ENCODE peak calls at places on chromosomes 16 and 17, in six cellular contexts. Y is small intestine, J is GM23248, L is cardiac muscle cell, C is GM23338, M is adrenal gland. E is an unnamed sample.

GRCh38 chr17:63930951-63931575 is 1.1 kb downstream of the CD79B start:
- DNase-seq in Y (peak; percentile 47), J (no peak), L (no peak), C (peak; percentile 72), M (peak; percentile 65), E (peak; percentile 67)

GRCh38 chr16:67101683-67102082 is 8.1 kb upstream of the PHAF1 start:
- DNase-seq in Y (no peak), J (peak; percentile 91), L (no peak), C (no peak), M (no peak), E (no peak)

GRCh38 chr17:28154242-28154641 is 111.8 kb downstream of the NLK start:
- DNase-seq in Y (no peak), J (no peak), L (no peak), C (no peak), M (no peak), E (no peak)

GRCh38 chr17:62704381-62704971 is 77.0 kb downstream of the MRC2 start:
- DNase-seq in Y (no peak), J (peak; percentile 53), L (peak; percentile 44), C (peak; percentile 74), M (no peak), E (peak; percentile 88)

GRCh38 chr17:10171581-10171981 is 26.8 kb downstream of the GAS7 start:
- DNase-seq in Y (no peak), J (peak; percentile 38), L (peak; percentile 26), C (no peak), M (no peak), E (no peak)

GRCh38 chr17:79612468-79613194 is 1.8 kb upstream of the RBFOX3 start:
- DNase-seq in Y (peak; percentile 49), J (peak; percentile 58), L (peak; percentile 77), C (peak; percentile 94), M (peak; percentile 38), E (no peak)

GRCh38 chr17:61468263-61468907 is 16.2 kb downstream of the TBX4 start:
- DNase-seq in Y (peak; percentile 27), J (no peak), L (no peak), C (no peak), M (no peak), E (no peak)

GRCh38 chr17:74305865-74306654 is 20.0 kb upstream of the KIF19 start:
- DNase-seq in Y (peak; percentile 13), J (peak; percentile 28), L (no peak), C (peak; percentile 60), M (no peak), E (no peak)

GRCh38 chr17:6556121-6557039 is at the start of gene PITPNM3:
- DNase-seq in Y (peak; percentile 16), J (peak; percentile 58), L (peak; percentile 57), C (peak; percentile 66), M (no peak), E (no peak)

GRCh38 chr16:85724936-85725335 is 26.0 kb downstream of the C16orf74 start:
- DNase-seq in Y (no peak), J (no peak), L (no peak), C (no peak), M (no peak), E (peak; percentile 29)
- H3K36me3 ChIP-seq in Y (no peaks in the 10 kb centered on the region), J (no peaks in the 10 kb centered on the region), L (no peaks in the 10 kb centered on the region), C (no peaks in the 10 kb centered on the region), M (no peaks in the 10 kb centered on the region), E (peaks cover 84% of the 10 kb centered on the region)

GRCh38 chr17:34996422-34997029 is 16.2 kb downstream of the LIG3 start:
- DNase-seq in Y (no peak), J (no peak), L (no peak), C (no peak), M (no peak), E (no peak)
- H3K36me3 ChIP-seq in Y (peaks cover 27% of the 10 kb centered on the region), J (peaks cover 3% of the 10 kb centered on the region), L (peaks cover 72% of the 10 kb centered on the region), C (peaks cover 76% of the 10 kb centered on the region), M (peaks cover 63% of the 10 kb centered on the region), E (peaks cover 85% of the 10 kb centered on the region)

GRCh38 chr16:86547286-86547685 is 7.7 kb downstream of the MTHFSD start:
- DNase-seq in Y (no peak), J (no peak), L (no peak), C (no peak), M (no peak), E (no peak)
- H3K36me3 ChIP-seq in Y (peaks cover 9% of the 10 kb centered on the region), J (no peaks in the 10 kb centered on the region), L (peaks cover 5% of the 10 kb centered on the region), C (peaks cover 4% of the 10 kb centered on the region), M (peaks cover 28% of the 10 kb centered on the region), E (peaks cover 72% of the 10 kb centered on the region)

GRCh38 chr17:80883831-80884735 is 107.6 kb upstream of the CHMP6 start:
- DNase-seq in Y (no peak), J (no peak), L (no peak), C (no peak), M (no peak), E (peak; percentile 67)

GRCh38 chr17:80882323-80882722 is 109.3 kb upstream of the CHMP6 start:
- DNase-seq in Y (no peak), J (no peak), L (no peak), C (no peak), M (no peak), E (peak; percentile 29)

GRCh38 chr17:80884811-80885210 is 106.8 kb upstream of the CHMP6 start:
- DNase-seq in Y (no peak), J (no peak), L (no peak), C (no peak), M (no peak), E (peak; percentile 66)

GRCh38 chr17:80881321-80881720 is 110.3 kb upstream of the CHMP6 start:
- DNase-seq in Y (no peak), J (no peak), L (no peak), C (no peak), M (no peak), E (peak; percentile 21)

DNA sequence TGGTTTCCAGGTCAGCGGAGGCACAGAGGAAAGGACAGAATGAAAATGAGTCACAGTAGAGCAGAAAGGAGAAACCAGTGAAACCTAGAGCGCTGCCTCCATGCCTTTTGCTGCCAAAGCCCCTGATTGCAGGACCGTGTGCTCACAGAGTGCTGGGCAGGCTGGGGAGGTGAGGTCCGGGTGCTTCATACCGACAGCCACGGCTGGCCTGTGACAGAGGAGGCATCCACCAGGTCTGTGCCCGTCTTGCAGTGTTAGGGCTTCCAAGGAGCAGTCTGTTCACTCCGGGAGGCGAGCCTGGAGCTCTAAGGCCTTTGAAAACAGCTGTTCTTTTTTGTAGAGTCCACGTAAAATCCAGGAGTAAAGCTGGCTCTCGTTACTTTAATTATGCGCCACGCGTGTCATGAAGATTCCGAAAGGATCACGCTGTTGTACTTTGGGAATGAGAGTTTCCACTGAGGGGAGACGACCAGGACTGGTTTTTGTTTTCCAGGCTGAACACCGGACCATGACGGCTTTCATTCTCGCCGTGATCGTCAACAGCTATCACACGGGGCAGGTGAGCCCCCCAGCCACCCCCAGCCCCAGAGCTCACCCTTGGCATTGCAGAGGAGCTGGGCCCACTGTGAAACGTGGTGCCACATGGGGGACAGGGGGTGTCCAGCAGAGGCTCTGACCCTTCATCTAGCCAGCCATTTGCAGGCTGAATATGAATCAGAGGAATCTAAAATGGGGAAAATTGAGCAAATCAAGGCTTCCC is 108.5 kb upstream of the CHMP6 start:
- DNase-seq in Y (no peak), J (no peak), L (no peak), C (no peak), M (no peak), E (peak; percentile 40)
- H3K36me3 ChIP-seq in Y (peaks cover 11% of the 10 kb centered on the region), J (no peaks in the 10 kb centered on the region), L (peaks cover 12% of the 10 kb centered on the region), C (peaks cover 12% of the 10 kb centered on the region), M (peaks cover 38% of the 10 kb centered on the region), E (peaks cover 39% of the 10 kb centered on the region)

E was measured in RWPE2.